ENCODE peak calls at places on chromosome X, in four cellular contexts. One of them, this sample, is unnamed.

GRCh38 chrX:136999021-136999420 is 34.8 kb downstream of the GPR101 start:
- DNase-seq in IMR-90: no peak
- DNase-seq in H9: no peak
- DNase-seq in H1: no peak
- DNase-seq in this sample: no peak

GRCh38 chrX:148298737-148299136 is 201.7 kb upstream of the AFF2 start:
- DNase-seq in H1: no peak
- DNase-seq in IMR-90: no peak
- DNase-seq in H9: no peak
- DNase-seq in this sample: no peak

GRCh38 chrX:118637997-118638396 is 89.4 kb upstream of the IL13RA1 start:
- DNase-seq in H1: no peak
- DNase-seq in IMR-90: peak
- DNase-seq in H9: no peak
- DNase-seq in this sample: peak

GRCh38 chrX:1542994-1543725 is 6.2 kb upstream of the P2RY8 start:
- DNase-seq in H1: no peak
- DNase-seq in H9: no peak
- DNase-seq in IMR-90: no peak
- DNase-seq in this sample: no peak

GRCh38 chrX:85493821-85494220 is 114.4 kb upstream of the POF1B start:
- DNase-seq in IMR-90: no peak
- DNase-seq in H1: no peak
- DNase-seq in H9: no peak
- DNase-seq in this sample: no peak

GRCh38 chrX:40140706-40141499 is 43.1 kb upstream of the BCOR start:
- DNase-seq in IMR-90: peak
- DNase-seq in H1: no peak
- DNase-seq in H9: peak
- DNase-seq in this sample: peak

GRCh38 chrX:29397506-29397905 is 810.3 kb downstream of the IL1RAPL1 start:
- DNase-seq in IMR-90: peak
- DNase-seq in H9: no peak
- DNase-seq in H1: no peak
- DNase-seq in this sample: peak

GRCh38 chrX:6226053-6226645 is 2.5 kb downstream of the NLGN4X start:
- DNase-seq in IMR-90: no peak
- DNase-seq in H1: peak
- DNase-seq in H9: peak
- DNase-seq in this sample: peak

GRCh38 chrX:38426785-38427184 is 74.4 kb downstream of the OTC start:
- DNase-seq in IMR-90: no peak
- DNase-seq in H1: no peak
- DNase-seq in H9: no peak
- DNase-seq in this sample: no peak

GRCh38 chrX:15737188-15737956 is 698 bp upstream of the CA5B start:
- DNase-seq in H1: no peak
- DNase-seq in IMR-90: peak
- DNase-seq in H9: no peak
- DNase-seq in this sample: no peak

GRCh38 chrX:136147320-136147901 is at the start of gene FHL1:
- DNase-seq in H9: peak
- DNase-seq in IMR-90: peak
- DNase-seq in H1: peak
- DNase-seq in this sample: peak

GRCh38 chrX:37785569-37785968 is 5.7 kb downstream of the CYBB start:
- DNase-seq in IMR-90: no peak
- DNase-seq in H1: no peak
- DNase-seq in H9: no peak
- DNase-seq in this sample: no peak

GRCh38 chrX:18348047-18348446 is 6.4 kb downstream of the SCML2 start:
- DNase-seq in IMR-90: no peak
- DNase-seq in H9: no peak
- DNase-seq in H1: no peak
- DNase-seq in this sample: peak

GRCh38 chrX:133362538-133362937 is 52.8 kb downstream of the GPC4 start:
- DNase-seq in IMR-90: no peak
- DNase-seq in H9: no peak
- DNase-seq in H1: no peak
- DNase-seq in this sample: no peak

GRCh38 chrX:39969099-39969825 is 128.5 kb downstream of the BCOR start:
- DNase-seq in H1: peak
- DNase-seq in IMR-90: no peak
- DNase-seq in H9: peak
- DNase-seq in this sample: peak

GRCh38 chrX:88325634-88326033 is 421.4 kb upstream of the CPXCR1 start:
- DNase-seq in H9: no peak
- DNase-seq in IMR-90: no peak
- DNase-seq in H1: no peak
- DNase-seq in this sample: no peak

GRCh38 chrX:13194291-13195103 is 125.4 kb downstream of the ATXN3L start:
- DNase-seq in H9: no peak
- DNase-seq in H1: no peak
- DNase-seq in IMR-90: no peak
- DNase-seq in this sample: no peak

GRCh38 chrX:34624416-34624815 is 32.7 kb downstream of the TMEM47 start:
- DNase-seq in H1: no peak
- DNase-seq in IMR-90: peak
- DNase-seq in H9: no peak
- DNase-seq in this sample: no peak

GRCh38 chrX:150730719-150731118 is 37.5 kb downstream of the MTMR1 start:
- DNase-seq in H9: no peak
- DNase-seq in IMR-90: peak
- DNase-seq in H1: no peak
- DNase-seq in this sample: no peak

GRCh38 chrX:23548164-23548563 is 119.1 kb upstream of the PRDX4 start:
- DNase-seq in IMR-90: no peak
- DNase-seq in H1: no peak
- DNase-seq in H9: no peak
- DNase-seq in this sample: no peak

GRCh38 chrX:1215123-1215823 is 2.8 kb upstream of the CRLF2 start:
- DNase-seq in IMR-90: no peak
- DNase-seq in H1: no peak
- DNase-seq in H9: no peak
- DNase-seq in this sample: no peak

GRCh38 chrX:15311119-15311518 is 4.3 kb downstream of the ASB11 start:
- DNase-seq in IMR-90: no peak
- DNase-seq in H1: no peak
- DNase-seq in H9: no peak
- DNase-seq in this sample: no peak

GRCh38 chrX:101668143-101668542 is 8.5 kb upstream of the ARMCX2 start:
- DNase-seq in H1: no peak
- DNase-seq in H9: no peak
- DNase-seq in IMR-90: no peak
- DNase-seq in this sample: peak

GRCh38 chrX:12895856-12896255 is 10.6 kb upstream of the TLR8 start:
- DNase-seq in H9: no peak
- DNase-seq in H1: no peak
- DNase-seq in IMR-90: peak
- DNase-seq in this sample: no peak

GRCh38 chrX:11421816-11422528 is 128.8 kb downstream of the AMELX start:
- DNase-seq in H9: no peak
- DNase-seq in H1: no peak
- DNase-seq in IMR-90: no peak
- DNase-seq in this sample: no peak

GRCh38 chrX:17414057-17414658 is 39.2 kb downstream of the NHS start:
- DNase-seq in H1: no peak
- DNase-seq in IMR-90: no peak
- DNase-seq in H9: no peak
- DNase-seq in this sample: no peak

GRCh38 chrX:72620550-72621145 is 48.0 kb upstream of the HDAC8 start:
- DNase-seq in IMR-90: peak
- DNase-seq in H9: no peak
- DNase-seq in H1: no peak
- DNase-seq in this sample: no peak

GRCh38 chrX:12352922-12353321 is 214.6 kb downstream of the FRMPD4 start:
- DNase-seq in IMR-90: no peak
- DNase-seq in H1: no peak
- DNase-seq in H9: no peak
- DNase-seq in this sample: peak

GRCh38 chrX:129842510-129843208 is 1.0 kb downstream of the ZDHHC9 start:
- DNase-seq in H1: no peak
- DNase-seq in H9: no peak
- DNase-seq in IMR-90: peak
- DNase-seq in this sample: peak

GRCh38 chrX:37454537-37455285 is 105.5 kb downstream of the PRRG1 start:
- DNase-seq in H9: peak
- DNase-seq in IMR-90: peak
- DNase-seq in H1: no peak
- DNase-seq in this sample: peak

GRCh38 chrX:39736219-39737211 is 361.2 kb downstream of the BCOR start:
- DNase-seq in H9: no peak
- DNase-seq in IMR-90: peak
- DNase-seq in H1: no peak
- DNase-seq in this sample: no peak

GRCh38 chrX:17500145-17500579 is 125.2 kb downstream of the NHS start:
- DNase-seq in H9: no peak
- DNase-seq in H1: no peak
- DNase-seq in IMR-90: peak
- DNase-seq in this sample: peak

GRCh38 chrX:132490086-132490419 is 1.2 kb upstream of the MBNL3 start:
- DNase-seq in H1: no peak
- DNase-seq in H9: no peak
- DNase-seq in IMR-90: no peak
- DNase-seq in this sample: peak

DNA sequence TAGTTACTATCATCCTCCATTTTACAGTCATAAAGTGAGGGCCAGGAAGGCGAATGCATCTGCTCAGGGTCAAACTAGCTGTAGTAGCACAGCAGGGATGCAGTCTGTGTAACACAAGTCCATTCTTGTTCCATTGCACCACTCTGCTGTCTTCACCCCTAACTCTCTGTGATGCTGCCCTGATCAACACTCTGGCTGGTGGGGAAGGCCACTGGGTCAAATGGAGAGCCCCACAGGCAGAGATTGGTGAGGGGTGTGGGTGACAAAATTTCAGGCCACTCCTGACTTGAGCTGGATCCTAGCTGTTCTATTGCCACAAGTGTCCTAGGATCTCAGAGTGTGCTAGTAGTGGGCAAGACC is 136.5 kb downstream of the PJA1 start:
- DNase-seq in IMR-90: no peak
- DNase-seq in H1: peak
- DNase-seq in H9: no peak
- DNase-seq in this sample: no peak
- H2AK5ac ChIP-seq in IMR-90: peak
- H2AK5ac ChIP-seq in H1: peak
- H2AK5ac ChIP-seq in H9: no peak
- H2AK5ac ChIP-seq in this sample: no peak

GRCh38 chrX:8743126-8743732 is 11.3 kb upstream of the ANOS1 start:
- DNase-seq in IMR-90: peak
- DNase-seq in H9: peak
- DNase-seq in H1: peak
- DNase-seq in this sample: peak
- H4K5ac ChIP-seq in IMR-90: no peak
- H4K5ac ChIP-seq in H9: no peak
- H4K5ac ChIP-seq in H1: no peak
- H4K5ac ChIP-seq in this sample: no peak

GRCh38 chrX:153763989-153764755 is at the start of gene PLXNB3:
- DNase-seq in H1: peak
- DNase-seq in IMR-90: peak
- DNase-seq in H9: peak
- DNase-seq in this sample: peak
- H2AK5ac ChIP-seq in H1: no peak
- H2AK5ac ChIP-seq in IMR-90: peak
- H2AK5ac ChIP-seq in H9: no peak
- H2AK5ac ChIP-seq in this sample: no peak

DNA sequence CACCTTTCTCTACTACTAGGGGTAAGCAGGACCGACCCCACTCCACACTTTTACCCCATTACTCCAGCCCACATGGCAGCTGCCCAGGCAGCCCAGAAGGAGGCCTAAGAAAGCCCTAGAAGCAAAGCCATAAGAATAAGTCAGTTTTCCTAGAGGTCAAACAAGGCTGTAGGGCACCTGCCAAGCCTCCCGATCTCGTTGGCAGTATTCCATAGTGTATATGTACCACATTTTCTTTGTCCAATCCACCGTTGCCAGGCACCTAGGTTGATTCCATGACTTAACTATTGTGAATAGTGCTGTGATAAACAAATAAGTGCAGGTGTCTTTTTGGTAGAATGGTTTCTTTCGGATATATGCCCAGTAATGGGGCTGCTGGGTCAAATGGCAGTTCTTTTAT is 54.2 kb downstream of the RHOXF2B start:
- DNase-seq in H9: no peak
- DNase-seq in H1: no peak
- DNase-seq in IMR-90: no peak
- DNase-seq in this sample: no peak
- H4K5ac ChIP-seq in H9: no peak
- H4K5ac ChIP-seq in H1: no peak
- H4K5ac ChIP-seq in IMR-90: no peak
- H4K5ac ChIP-seq in this sample: no peak

DNA sequence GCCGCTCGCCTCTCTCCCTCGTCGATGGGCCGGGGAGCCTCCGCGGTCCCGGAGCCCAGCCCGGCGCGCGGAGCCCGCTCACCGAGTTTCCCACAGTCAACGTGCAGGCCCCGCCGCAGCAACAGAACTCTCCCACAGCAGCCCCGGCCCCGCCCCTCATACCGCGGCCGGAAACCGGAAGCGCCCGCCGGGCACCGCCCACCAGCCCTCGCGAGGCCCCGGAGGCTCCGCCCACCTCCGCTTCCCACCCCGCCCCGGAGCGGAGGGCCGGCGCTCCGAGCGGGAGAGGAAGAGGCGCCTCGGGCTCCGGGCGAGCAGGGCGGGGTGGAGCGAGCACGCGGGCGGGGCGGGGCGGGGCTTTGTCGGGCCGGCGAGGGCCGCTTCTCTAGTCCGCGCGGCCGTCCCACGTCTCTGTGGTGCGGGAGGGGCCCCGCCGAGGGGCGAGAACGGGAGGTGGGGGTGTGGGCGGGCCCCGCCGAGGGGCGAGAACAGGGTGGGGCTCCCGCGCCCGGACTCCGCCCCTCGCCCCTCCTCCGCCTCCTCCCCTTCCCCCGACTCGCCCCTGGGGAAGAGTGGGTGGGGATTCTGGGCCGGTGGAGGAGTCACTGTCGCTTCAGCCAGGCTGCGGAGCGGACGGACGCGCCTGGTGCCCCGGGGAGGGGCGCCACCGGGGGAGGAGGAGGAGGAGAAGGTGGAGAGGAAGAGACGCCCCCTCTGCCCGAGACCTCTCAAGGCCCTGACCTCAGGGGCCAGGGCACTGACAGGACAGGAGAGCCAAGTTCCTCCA is at the start of the genes ABCD1 and BCAP31:
- DNase-seq in H9: peak
- DNase-seq in IMR-90: peak
- DNase-seq in H1: peak
- DNase-seq in this sample: peak
- H2AK5ac ChIP-seq in H9: no peak
- H2AK5ac ChIP-seq in IMR-90: peak
- H2AK5ac ChIP-seq in H1: no peak
- H2AK5ac ChIP-seq in this sample: no peak

This sample was measured in mesendoderm.